ENCODE peak calls at places on chromosomes 11 and 22, in four cellular contexts. U, F, E and R are unnamed samples.

GRCh38 chr22:20392983-20393704 is 807 bp upstream of the ZNF74 start:
- DNase-seq in U (no peak), F (no peak), E (peak; percentile 24), R (no peak)

GRCh38 chr11:46520971-46521745 is 72.7 kb downstream of the AMBRA1 start:
- DNase-seq in U (no peak), F (no peak), E (no peak), R (no peak)

GRCh38 chr11:12271826-12272366 is 105.5 kb upstream of the PARVA start:
- DNase-seq in U (no peak), F (no peak), E (no peak), R (no peak)

GRCh38 chr11:19738124-19738523 is 25.5 kb downstream of the NAV2 start:
- DNase-seq in U (no peak), F (no peak), E (no peak), R (no peak)

GRCh38 chr11:69010361-69010891 is 2.6 kb downstream of the MRGPRF start:
- DNase-seq in U (no peak), F (no peak), E (no peak), R (no peak)

GRCh38 chr22:29683536-29683935 is 36.3 kb upstream of the CABP7 start:
- DNase-seq in U (no peak), F (no peak), E (no peak), R (no peak)

GRCh38 chr11:120950880-120951279 is 73.0 kb upstream of the TBCEL start:
- DNase-seq in U (no peak), F (no peak), E (no peak), R (no peak)

GRCh38 chr11:70740475-70740825 is 342.1 kb downstream of the CTTN start:
- DNase-seq in U (no peak), F (no peak), E (no peak), R (no peak)

GRCh38 chr22:42270512-42271190 is at the start of gene TCF20:
- DNase-seq in U (peak; percentile 96), F (peak; percentile 82), E (peak; percentile 71), R (no peak)

GRCh38 chr22:38843716-38844660 is at the start of gene NPTXR:
- DNase-seq in U (no peak), F (peak; percentile 60), E (peak; percentile 27), R (no peak)